ENCODE peak calls at places on chromosomes 1 and 21, in eight cellular contexts. J, T, L, V, N, A, K and G are unnamed samples.
A peak's percentile ranks its signal among the peaks of the same experiment; 100 is the strongest.

GRCh38 chr1:223003549-223003948 is 139.5 kb downstream of the TLR5 start:
- DNase-seq in J (no peak), T (no peak), L (no peak), V (no peak), N (no peak), A (no peak), K (no peak), G (no peak)

GRCh38 chr1:235105051-235106043 is 23.3 kb downstream of the TOMM20 start:
- DNase-seq in J (no peak), T (no peak), L (no peak), V (peak; percentile 13), N (no peak), A (no peak), K (no peak), G (no peak)

GRCh38 chr1:168082008-168082876 is 54.5 kb downstream of the GPR161 start:
- DNase-seq in J (peak; percentile 83), T (peak; percentile 90), L (no peak), V (peak; percentile 78), N (peak; percentile 86), A (no peak), K (no peak), G (peak; percentile 84)

GRCh38 chr1:51663105-51663504 is 46.2 kb downstream of the OSBPL9 start:
- DNase-seq in J (no peak), T (no peak), L (no peak), V (no peak), N (no peak), A (no peak), K (no peak), G (no peak)

GRCh38 chr1:181064030-181064594 is 24.4 kb upstream of the IER5 start:
- DNase-seq in J (no peak), T (no peak), L (no peak), V (no peak), N (no peak), A (no peak), K (no peak), G (no peak)

GRCh38 chr1:159780583-159781582 is at the start of gene DUSP23:
- DNase-seq in J (peak; percentile 98), T (peak; percentile 99), L (peak; percentile 90), V (peak; percentile 49), N (peak; percentile 97), A (peak; percentile 88), K (peak; percentile 94), G (peak; percentile 98)

GRCh38 chr1:31618916-31619846 is 1.7 kb downstream of the HCRTR1 start:
- DNase-seq in J (no peak), T (no peak), L (no peak), V (no peak), N (no peak), A (no peak), K (no peak), G (no peak)

GRCh38 chr1:203557390-203557789 is 63.4 kb downstream of the OPTC start:
- DNase-seq in J (peak; percentile 82), T (peak; percentile 63), L (peak; percentile 26), V (no peak), N (no peak), A (no peak), K (no peak), G (no peak)

DNA sequence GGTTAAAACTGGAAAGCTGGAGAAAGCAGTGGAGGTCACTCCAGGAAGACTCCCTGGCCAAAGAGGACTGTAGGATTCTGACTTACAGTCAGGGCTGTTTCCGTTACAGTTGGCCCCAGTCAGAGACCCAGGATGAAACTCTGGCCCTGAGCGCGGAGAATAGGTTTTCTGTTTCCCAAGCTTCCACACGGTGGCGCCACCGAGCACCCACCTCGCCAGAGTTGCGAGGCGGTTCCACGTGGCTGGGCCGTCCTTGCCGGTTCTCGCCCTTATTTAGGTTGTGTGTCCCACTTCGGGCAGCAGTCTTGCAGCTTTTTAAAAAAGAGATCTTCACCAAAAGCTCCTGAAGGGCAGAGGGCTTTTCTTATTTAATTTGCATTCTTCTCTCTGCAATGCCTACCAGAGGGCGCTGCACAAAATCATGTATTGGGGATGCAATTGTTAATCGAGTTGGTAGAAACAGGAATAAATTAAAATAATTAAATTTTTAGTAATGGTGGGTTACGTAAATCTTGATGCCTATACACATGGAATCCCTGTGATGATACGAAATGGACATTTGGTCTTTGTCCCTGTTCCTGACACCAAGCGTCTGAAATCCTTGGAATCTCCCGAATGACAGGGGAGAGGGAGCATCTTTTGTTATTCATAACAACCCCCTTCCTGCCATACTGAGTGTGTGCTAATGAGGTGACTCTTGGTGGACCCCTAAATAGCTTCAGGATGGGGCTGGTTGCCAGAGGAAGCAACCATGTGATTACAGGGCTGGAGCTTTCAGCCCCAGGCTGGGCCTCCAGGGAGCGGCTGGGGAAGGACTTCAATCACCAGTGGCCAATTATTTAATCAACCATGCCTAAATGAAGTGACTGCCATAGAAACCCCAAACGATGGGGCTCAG is 5.5 kb upstream of the S100A7 start:
- DNase-seq in J (peak; percentile 62), T (peak; percentile 57), L (no peak), V (peak; percentile 48), N (peak; percentile 77), A (no peak), K (no peak), G (peak; percentile 77)
- TF ChIP-seq CTCF in J (peak; percentile 85), T (peak; percentile 81), L (peak; percentile 70), V (peak; percentile 91), N (peak; percentile 90), A (peak; percentile 79), K (peak; percentile 79), G (peak; percentile 91)

GRCh38 chr1:5637171-5637570 is 355.1 kb downstream of the NPHP4 start:
- DNase-seq in J (peak; percentile 61), T (peak; percentile 2), L (no peak), V (peak; percentile 8), N (no peak), A (no peak), K (no peak), G (no peak)
- TF ChIP-seq CTCF in J (peak; percentile 52), T (peak; percentile 31), L (no peak), V (peak; percentile 66), N (no peak), A (peak; percentile 25), K (peak; percentile 28), G (no peak)

GRCh38 chr21:39084073-39084472 is 99.2 kb downstream of the PSMG1 start:
- DNase-seq in J (no peak), T (no peak), L (no peak), V (no peak), N (no peak), A (no peak), K (no peak), G (no peak)

GRCh38 chr21:39086547-39086946 is 96.7 kb downstream of the PSMG1 start:
- DNase-seq in J (no peak), T (no peak), L (no peak), V (no peak), N (no peak), A (no peak), K (no peak), G (no peak)

GRCh38 chr21:39084979-39085729 is 98.1 kb downstream of the PSMG1 start:
- DNase-seq in J (no peak), T (no peak), L (no peak), V (no peak), N (no peak), A (no peak), K (no peak), G (no peak)

GRCh38 chr21:39087238-39087975 is 95.8 kb downstream of the PSMG1 start:
- DNase-seq in J (no peak), T (no peak), L (peak; percentile 62), V (no peak), N (no peak), A (no peak), K (no peak), G (no peak)

DNA sequence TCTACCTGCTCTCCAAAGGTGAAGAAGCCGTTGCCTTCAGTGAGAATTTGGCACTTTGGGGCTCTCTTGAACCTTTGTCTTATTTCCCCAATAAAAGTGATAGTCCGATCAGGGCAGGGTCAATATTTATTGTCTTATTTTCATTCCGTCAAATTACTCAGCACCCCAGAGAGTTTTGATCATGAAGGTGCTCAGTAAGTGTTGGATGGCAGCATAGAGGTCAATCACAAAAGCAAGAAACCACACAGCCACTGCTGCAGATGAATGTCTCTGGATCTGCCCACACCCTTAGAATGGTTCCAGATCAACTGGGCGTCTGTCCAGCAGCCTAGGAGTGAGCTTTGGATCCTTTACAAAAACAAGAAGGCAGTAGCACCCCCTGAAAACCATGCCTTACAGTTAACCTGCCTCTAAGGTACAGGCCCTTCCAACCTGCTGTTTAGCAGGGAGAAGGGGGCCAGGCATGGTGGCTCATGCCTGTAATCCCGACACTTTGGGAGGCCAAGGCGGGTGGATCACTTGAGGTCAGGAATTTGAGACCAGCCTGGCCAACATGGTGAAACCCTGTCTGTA is 97.3 kb downstream of the PSMG1 start:
- DNase-seq in J (no peak), T (no peak), L (no peak), V (no peak), N (no peak), A (no peak), K (no peak), G (no peak)
- TF ChIP-seq CTCF in J (no peak), T (no peak), L (no peak), V (no peak), N (no peak), A (no peak), K (no peak), G (no peak)

GRCh38 chr1:94852758-94853157 is 32.6 kb downstream of the SLC44A3 start:
- DNase-seq in J (no peak), T (peak; percentile 11), L (no peak), V (no peak), N (no peak), A (no peak), K (no peak), G (no peak)
- TF ChIP-seq CTCF in J (no peak), T (no peak), L (no peak), V (peak; percentile 20), N (no peak), A (peak; percentile 18), K (peak; percentile 8), G (no peak)

GRCh38 chr1:63322944-63323865 is 838 bp downstream of the FOXD3 start:
- DNase-seq in J (no peak), T (no peak), L (no peak), V (no peak), N (peak; percentile 59), A (no peak), K (no peak), G (peak; percentile 38)
- TF ChIP-seq CTCF in J (no peak), T (no peak), L (no peak), V (no peak), N (no peak), A (no peak), K (no peak), G (no peak)

GRCh38 chr1:152397474-152397873 is 16.6 kb downstream of the CRNN start:
- DNase-seq in J (no peak), T (no peak), L (no peak), V (no peak), N (no peak), A (no peak), K (no peak), G (no peak)
- TF ChIP-seq CTCF in J (no peak), T (no peak), L (no peak), V (no peak), N (no peak), A (no peak), K (peak; percentile 10), G (peak; percentile 16)